ENCODE peak calls at places on chromosomes 6 and 20, in four cellular contexts. S is dorsolateral prefrontal cortex, B is neural progenitor cell, J is lower leg skin. U is an unnamed sample.

GRCh38 chr6:44152533-44152932 is 6.1 kb upstream of the CAPN11 start:
- DNase-seq in S (no peak), B (no peak), J (no peak), U (no peak)

GRCh38 chr6:105204768-105205167 is 25.0 kb upstream of the POPDC3 start:
- DNase-seq in J (no peak), S (no peak), B (no peak), U (no peak)

GRCh38 chr6:80214436-80215022 is 108.1 kb downstream of the BCKDHB start:
- DNase-seq in S (no peak), B (peak; percentile 74), J (no peak), U (peak; percentile 65)

GRCh38 chr20:32445539-32446273 is 87.6 kb downstream of the ASXL1 start:
- DNase-seq in S (peak; percentile 37), B (no peak), J (no peak), U (peak; percentile 22)

GRCh38 chr6:73134588-73134987 is 90.7 kb downstream of the KHDC1L start:
- DNase-seq in S (peak; percentile 72), J (no peak), B (peak; percentile 87), U (peak; percentile 17)

GRCh38 chr20:54257090-54257816 is 49.4 kb downstream of the PFDN4 start:
- DNase-seq in J (no peak), S (no peak), B (no peak), U (peak; percentile 96)

GRCh38 chr6:95293257-95293656 is 284.1 kb upstream of the MANEA start:
- DNase-seq in S (no peak), B (no peak), J (no peak), U (no peak)

GRCh38 chr6:137227872-137228302 is 8.7 kb upstream of the IFNGR1 start:
- DNase-seq in B (no peak), J (no peak), S (no peak), U (no peak)

GRCh38 chr6:122035193-122035592 is 364.3 kb upstream of the HSF2 start:
- DNase-seq in S (no peak), B (no peak), J (no peak), U (no peak)

GRCh38 chr6:31922942-31923341 is 4.6 kb upstream of the C2 start:
- DNase-seq in S (no peak), B (peak; percentile 39), J (no peak), U (no peak)
- TF ChIP-seq CTCF in S (peak; percentile 11), B (peak; percentile 36), J (no peak), U (no peak)

GRCh38 chr6:111662794-111663231 is 57.1 kb upstream of the TRAF3IP2 start:
- DNase-seq in B (no peak), J (no peak), S (no peak), U (no peak)
- H3K4me3 ChIP-seq in B (no peak overlapping the region), J (no peak overlapping the region), S (no peak overlapping the region), U (no peak overlapping the region)

DNA sequence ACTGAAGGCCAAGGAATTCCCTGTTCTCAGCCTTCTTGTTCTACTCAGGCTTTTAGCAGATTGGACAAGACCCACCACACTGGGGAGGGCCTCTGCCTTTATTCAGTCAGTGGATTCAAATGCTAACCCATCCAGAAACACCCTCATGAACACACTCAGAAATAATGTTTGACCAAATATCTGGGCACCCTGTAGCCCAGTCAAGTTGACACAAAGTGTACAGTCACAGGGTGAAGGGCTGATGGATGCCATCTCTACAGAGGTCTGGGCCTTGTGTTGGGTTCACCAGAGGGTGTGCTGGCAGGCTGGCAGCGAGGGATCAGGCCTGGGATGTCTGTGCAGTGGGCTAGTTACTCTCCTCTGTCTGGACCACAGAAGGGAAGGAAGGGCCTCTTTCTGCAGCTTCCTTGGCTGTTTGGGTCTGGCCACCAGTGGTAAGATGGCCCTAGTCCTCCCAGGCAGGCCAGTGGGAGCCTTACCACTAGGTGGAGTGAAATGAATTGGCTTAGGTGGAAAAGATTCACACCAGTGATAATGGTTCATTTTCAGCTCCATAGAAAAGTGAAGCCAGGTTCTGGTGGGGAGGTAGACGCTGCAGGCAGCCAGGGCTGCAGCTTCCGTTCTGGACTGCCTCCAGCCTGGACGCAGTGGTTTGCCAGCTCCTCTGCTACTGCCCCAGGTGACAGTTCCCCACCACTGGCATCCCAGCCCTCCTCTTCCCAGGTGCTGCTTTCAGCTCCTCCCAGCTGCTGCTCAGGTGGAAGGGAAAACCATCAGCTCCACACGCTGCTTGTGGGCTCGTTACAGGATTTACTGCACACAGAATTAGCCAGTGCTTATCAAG is 9.2 kb downstream of the TUBB2A start:
- DNase-seq in B (no peak), S (no peak), J (no peak), U (no peak)
- TF ChIP-seq CTCF in B (peak; percentile 19), S (no peak), J (no peak), U (no peak)

GRCh38 chr6:55473722-55474121 is 105.3 kb downstream of the HMGCLL1 start:
- DNase-seq in B (no peak), J (no peak), S (no peak), U (no peak)

GRCh38 chr6:55474386-55474785 is 104.6 kb downstream of the HMGCLL1 start:
- DNase-seq in J (no peak), S (no peak), B (no peak), U (peak; percentile 30)

GRCh38 chr6:55469829-55470438 is 109.1 kb downstream of the HMGCLL1 start:
- DNase-seq in S (no peak), J (no peak), B (no peak), U (no peak)
- H3K4me3 ChIP-seq in S (no peak overlapping the region), J (no peak overlapping the region), B (no peak overlapping the region), U (no peak overlapping the region)

GRCh38 chr6:85678602-85679444 is 36.1 kb upstream of the SYNCRIP start:
- DNase-seq in S (peak; percentile 99), B (peak; percentile 99), J (peak; percentile 99), U (peak; percentile 99)
- TF ChIP-seq CTCF in S (peak; percentile 29), B (peak; percentile 21), J (no peak), U (no peak)

DNA sequence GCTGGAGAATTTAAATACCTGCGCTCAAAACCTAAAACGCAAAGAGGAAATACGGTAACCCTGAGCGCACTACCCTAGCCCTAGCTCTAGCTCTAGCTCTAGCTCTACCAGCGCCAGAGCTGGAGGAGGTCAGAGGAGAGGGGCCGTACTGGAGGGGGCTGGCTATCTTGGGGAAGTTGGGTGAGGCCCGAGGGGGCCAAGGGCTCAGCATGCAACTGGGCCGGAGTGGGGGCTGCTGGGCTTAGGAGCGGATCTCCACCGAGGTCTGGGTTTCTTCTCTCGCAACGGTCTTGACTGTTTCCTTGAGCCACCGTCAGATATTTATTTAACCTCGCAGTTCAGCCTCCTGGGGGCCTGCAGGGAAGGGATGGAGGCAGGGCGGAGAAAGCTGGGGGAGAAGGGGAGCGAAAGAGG is 91.0 kb downstream of the NCR2 start:
- DNase-seq in S (no peak), B (peak; percentile 61), J (no peak), U (no peak)
- H3K4me3 ChIP-seq in S (no peak overlapping the region), B (peak overlapping the region; percentile 59), J (no peak overlapping the region), U (no peak overlapping the region)

DNA sequence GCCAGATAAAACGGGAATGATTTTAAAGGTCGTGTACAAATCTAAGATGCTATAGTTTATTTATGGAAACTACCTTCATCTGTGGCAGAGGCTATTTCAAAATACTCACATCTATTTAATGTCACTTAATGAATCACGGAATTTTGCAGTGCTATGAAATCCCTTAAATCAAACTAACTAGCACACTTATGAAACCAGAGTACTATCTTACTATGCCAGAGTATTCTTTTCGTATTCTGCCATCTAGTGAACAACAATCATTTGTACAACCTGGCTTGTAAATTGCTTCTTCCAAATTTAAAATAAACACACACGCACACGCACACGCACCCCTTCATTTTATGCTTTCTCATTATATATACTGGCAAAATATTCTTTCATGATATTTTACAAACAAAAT is 78.0 kb upstream of the BMP5 start:
- DNase-seq in J (no peak), S (no peak), B (no peak), U (peak; percentile 57)
- TF ChIP-seq CTCF in J (no peak), S (peak; percentile 57), B (peak; percentile 39), U (peak; percentile 43)

DNA sequence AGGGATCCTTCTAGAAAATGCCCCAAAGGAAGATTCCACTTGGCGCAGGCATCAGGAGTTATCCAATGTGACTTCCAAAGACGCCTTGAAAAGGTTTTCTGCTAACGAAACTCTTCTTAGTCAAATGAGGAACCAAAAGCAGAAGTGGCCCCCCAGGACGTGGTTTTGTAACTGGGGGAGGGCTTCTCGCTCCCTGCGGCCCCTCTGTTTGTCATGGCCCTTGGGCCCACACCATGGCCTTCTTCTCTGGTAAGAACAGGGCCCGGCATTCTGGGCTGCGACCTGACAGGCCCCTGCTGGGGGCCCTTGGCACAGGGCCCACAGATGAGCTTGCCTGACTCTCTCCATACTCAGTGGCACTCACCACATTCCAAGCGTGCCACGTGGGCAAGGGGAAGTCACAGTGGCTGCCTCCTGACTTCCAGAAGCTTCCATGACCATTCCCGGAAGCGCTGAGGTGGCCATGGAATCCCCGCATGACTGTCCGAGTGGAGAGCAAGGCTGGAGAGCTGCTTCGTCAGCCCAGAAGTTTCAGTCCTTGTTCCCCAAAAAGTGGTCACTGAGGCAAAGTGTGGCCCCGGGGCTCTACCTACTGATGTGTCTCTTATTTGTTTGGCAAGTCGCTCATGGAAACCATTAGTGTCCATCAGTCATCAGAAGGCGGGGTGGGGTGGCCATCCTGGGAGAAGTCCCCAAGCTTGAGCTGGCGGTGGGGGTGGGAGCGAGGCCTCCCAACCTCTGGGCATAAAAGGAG is 881 bp upstream of the CTSZ start:
- DNase-seq in B (no peak), S (no peak), J (peak; percentile 43), U (no peak)
- H3K4me3 ChIP-seq in B (no peak overlapping the region), S (peak overlapping the region; percentile 63), J (no peak overlapping the region), U (no peak overlapping the region)

GRCh38 chr6:6368684-6369052 is 48.2 kb upstream of the F13A1 start:
- DNase-seq in J (no peak), B (no peak), S (no peak), U (no peak)

GRCh38 chr6:6362051-6362450 is 41.6 kb upstream of the F13A1 start:
- DNase-seq in B (no peak), S (no peak), J (no peak), U (no peak)

GRCh38 chr6:6368040-6368683 is 47.7 kb upstream of the F13A1 start:
- DNase-seq in S (no peak), J (no peak), B (no peak), U (no peak)

GRCh38 chr6:6365242-6365641 is 44.8 kb upstream of the F13A1 start:
- DNase-seq in S (peak; percentile 48), J (no peak), B (no peak), U (no peak)

GRCh38 chr6:6366778-6367177 is 46.3 kb upstream of the F13A1 start:
- DNase-seq in S (no peak), B (peak; percentile 31), J (no peak), U (no peak)
- TF ChIP-seq CTCF in S (no peak), B (peak; percentile 7), J (no peak), U (no peak)

U was measured in epithelial cell of esophagus.